ENCODE peak calls at places on chromosomes 1 and 21, in eight cellular contexts. One of them, this sample, is unnamed.
A peak's percentile ranks its signal among the peaks of the same experiment; 100 is the strongest.

GRCh38 chr1:63643517-63643916 is 50.3 kb downstream of the PGM1 start:
- DNase-seq in retina: no peak
- DNase-seq in astrocyte of the cerebellum: no peak
- DNase-seq in HEK293T: no peak
- DNase-seq in NCI-H524: no peak
- DNase-seq in stimulated activated naive B cell treated with anti-CD40 and anti-IgM and Interleukin-4, amounts not matched to agents 10 μg/mL and 1 μg/mL and 100 μg/mL, for 72 hours: no peak
- DNase-seq in GM23338: no peak
- DNase-seq in occipital lobe: no peak
- DNase-seq in this sample: no peak

GRCh38 chr1:10659218-10659617 is 137.2 kb downstream of the CASZ1 start:
- DNase-seq in astrocyte of the cerebellum: no peak
- DNase-seq in HEK293T: no peak
- DNase-seq in NCI-H524: peak; percentile 21
- DNase-seq in GM23338: no peak
- DNase-seq in stimulated activated naive B cell treated with anti-CD40 and anti-IgM and Interleukin-4, amounts not matched to agents 10 μg/mL and 1 μg/mL and 100 μg/mL, for 72 hours: no peak
- DNase-seq in retina: no peak
- DNase-seq in occipital lobe: no peak
- DNase-seq in this sample: no peak

GRCh38 chr1:24097663-24098062 is 14.3 kb downstream of the MYOM3 start:
- DNase-seq in astrocyte of the cerebellum: no peak
- DNase-seq in occipital lobe: no peak
- DNase-seq in HEK293T: no peak
- DNase-seq in retina: no peak
- DNase-seq in NCI-H524: no peak
- DNase-seq in GM23338: no peak
- DNase-seq in stimulated activated naive B cell treated with anti-CD40 and anti-IgM and Interleukin-4, amounts not matched to agents 10 μg/mL and 1 μg/mL and 100 μg/mL, for 72 hours: no peak
- DNase-seq in this sample: no peak

GRCh38 chr1:166811691-166812090 is 27.6 kb upstream of the POGK start:
- DNase-seq in astrocyte of the cerebellum: peak; percentile 29
- DNase-seq in occipital lobe: no peak
- DNase-seq in GM23338: no peak
- DNase-seq in stimulated activated naive B cell treated with anti-CD40 and anti-IgM and Interleukin-4, amounts not matched to agents 10 μg/mL and 1 μg/mL and 100 μg/mL, for 72 hours: no peak
- DNase-seq in HEK293T: no peak
- DNase-seq in retina: no peak
- DNase-seq in NCI-H524: no peak
- DNase-seq in this sample: no peak

GRCh38 chr21:45259206-45259795 is 28.4 kb downstream of the POFUT2 start:
- DNase-seq in occipital lobe: no peak
- DNase-seq in astrocyte of the cerebellum: no peak
- DNase-seq in stimulated activated naive B cell treated with anti-CD40 and anti-IgM and Interleukin-4, amounts not matched to agents 10 μg/mL and 1 μg/mL and 100 μg/mL, for 72 hours: no peak
- DNase-seq in HEK293T: no peak
- DNase-seq in GM23338: no peak
- DNase-seq in NCI-H524: peak; percentile 94
- DNase-seq in retina: no peak
- DNase-seq in this sample: peak; percentile 92

GRCh38 chr1:168312718-168313604 is 32.3 kb downstream of the TBX19 start:
- DNase-seq in stimulated activated naive B cell treated with anti-CD40 and anti-IgM and Interleukin-4, amounts not matched to agents 10 μg/mL and 1 μg/mL and 100 μg/mL, for 72 hours: no peak
- DNase-seq in HEK293T: no peak
- DNase-seq in astrocyte of the cerebellum: no peak
- DNase-seq in retina: no peak
- DNase-seq in occipital lobe: no peak
- DNase-seq in GM23338: no peak
- DNase-seq in NCI-H524: no peak
- DNase-seq in this sample: no peak

GRCh38 chr21:46063227-46063626 is 34.7 kb upstream of the COL6A2 start:
- DNase-seq in occipital lobe: no peak
- DNase-seq in HEK293T: no peak
- DNase-seq in GM23338: no peak
- DNase-seq in NCI-H524: no peak
- DNase-seq in stimulated activated naive B cell treated with anti-CD40 and anti-IgM and Interleukin-4, amounts not matched to agents 10 μg/mL and 1 μg/mL and 100 μg/mL, for 72 hours: no peak
- DNase-seq in astrocyte of the cerebellum: no peak
- DNase-seq in retina: no peak
- DNase-seq in this sample: no peak

GRCh38 chr1:156383023-156383422 is 14.0 kb downstream of the RHBG start:
- DNase-seq in HEK293T: peak; percentile 92
- DNase-seq in NCI-H524: peak; percentile 81
- DNase-seq in retina: peak; percentile 71
- DNase-seq in astrocyte of the cerebellum: peak; percentile 18
- DNase-seq in occipital lobe: peak; percentile 59
- DNase-seq in GM23338: peak; percentile 94
- DNase-seq in stimulated activated naive B cell treated with anti-CD40 and anti-IgM and Interleukin-4, amounts not matched to agents 10 μg/mL and 1 μg/mL and 100 μg/mL, for 72 hours: peak; percentile 58
- DNase-seq in this sample: peak; percentile 35

GRCh38 chr1:43671626-43672330 is 21.8 kb downstream of the KDM4A start:
- DNase-seq in HEK293T: no peak
- DNase-seq in GM23338: no peak
- DNase-seq in occipital lobe: no peak
- DNase-seq in NCI-H524: no peak
- DNase-seq in retina: no peak
- DNase-seq in astrocyte of the cerebellum: no peak
- DNase-seq in stimulated activated naive B cell treated with anti-CD40 and anti-IgM and Interleukin-4, amounts not matched to agents 10 μg/mL and 1 μg/mL and 100 μg/mL, for 72 hours: no peak
- DNase-seq in this sample: no peak

GRCh38 chr1:213979751-213980605 is 7.8 kb upstream of the PROX1 start:
- DNase-seq in astrocyte of the cerebellum: no peak
- DNase-seq in HEK293T: no peak
- DNase-seq in retina: peak; percentile 81
- DNase-seq in occipital lobe: no peak
- DNase-seq in NCI-H524: no peak
- DNase-seq in stimulated activated naive B cell treated with anti-CD40 and anti-IgM and Interleukin-4, amounts not matched to agents 10 μg/mL and 1 μg/mL and 100 μg/mL, for 72 hours: no peak
- DNase-seq in GM23338: peak; percentile 85
- DNase-seq in this sample: no peak

GRCh38 chr1:171948491-171948890 is 107.2 kb downstream of the DNM3 start:
- DNase-seq in HEK293T: no peak
- DNase-seq in retina: no peak
- DNase-seq in NCI-H524: no peak
- DNase-seq in GM23338: peak; percentile 24
- DNase-seq in stimulated activated naive B cell treated with anti-CD40 and anti-IgM and Interleukin-4, amounts not matched to agents 10 μg/mL and 1 μg/mL and 100 μg/mL, for 72 hours: no peak
- DNase-seq in astrocyte of the cerebellum: peak; percentile 53
- DNase-seq in occipital lobe: no peak
- DNase-seq in this sample: no peak

GRCh38 chr1:83671586-83671985 is 327.3 kb downstream of the TTLL7 start:
- DNase-seq in occipital lobe: no peak
- DNase-seq in NCI-H524: no peak
- DNase-seq in HEK293T: no peak
- DNase-seq in GM23338: no peak
- DNase-seq in retina: no peak
- DNase-seq in stimulated activated naive B cell treated with anti-CD40 and anti-IgM and Interleukin-4, amounts not matched to agents 10 μg/mL and 1 μg/mL and 100 μg/mL, for 72 hours: no peak
- DNase-seq in astrocyte of the cerebellum: no peak
- DNase-seq in this sample: peak; percentile 28

GRCh38 chr1:74426208-74426932 is 86.0 kb downstream of the LRRC53 start:
- DNase-seq in retina: no peak
- DNase-seq in stimulated activated naive B cell treated with anti-CD40 and anti-IgM and Interleukin-4, amounts not matched to agents 10 μg/mL and 1 μg/mL and 100 μg/mL, for 72 hours: no peak
- DNase-seq in NCI-H524: peak; percentile 82
- DNase-seq in HEK293T: no peak
- DNase-seq in GM23338: no peak
- DNase-seq in astrocyte of the cerebellum: no peak
- DNase-seq in occipital lobe: no peak
- DNase-seq in this sample: no peak

GRCh38 chr1:13543927-13544556 is 30.2 kb upstream of the LRRC38 start:
- DNase-seq in HEK293T: peak; percentile 81
- DNase-seq in stimulated activated naive B cell treated with anti-CD40 and anti-IgM and Interleukin-4, amounts not matched to agents 10 μg/mL and 1 μg/mL and 100 μg/mL, for 72 hours: no peak
- DNase-seq in occipital lobe: peak; percentile 27
- DNase-seq in retina: peak; percentile 81
- DNase-seq in GM23338: peak; percentile 10
- DNase-seq in NCI-H524: no peak
- DNase-seq in astrocyte of the cerebellum: no peak
- DNase-seq in this sample: no peak